ENCODE peak calls at places on chromosomes 1 and 21, in five cellular contexts. J, B, D, E and S are unnamed samples.

GRCh38 chr1:18107671-18108312 is at the start of gene IGSF21:
- DNase-seq in J (no peak), B (no peak), D (no peak), E (no peak), S (no peak)

GRCh38 chr1:116064616-116065015 is 46.6 kb upstream of the MAB21L3 start:
- DNase-seq in J (peak), B (no peak), D (no peak), E (peak), S (peak)

GRCh38 chr1:155970531-155971167 is 7.7 kb downstream of the ARHGEF2 start:
- DNase-seq in J (peak), B (peak), D (no peak), E (peak), S (peak)

GRCh38 chr1:35876988-35877387 is 6.0 kb upstream of the AGO1 start:
- DNase-seq in J (peak), B (peak), D (no peak), E (peak), S (no peak)

GRCh38 chr1:66271904-66272254 is 262.1 kb upstream of the SGIP1 start:
- DNase-seq in J (peak), B (peak), D (no peak), E (peak), S (peak)

GRCh38 chr1:41842282-41842681 is 76.4 kb downstream of the HIVEP3 start:
- DNase-seq in J (no peak), B (no peak), D (no peak), E (no peak), S (no peak)

GRCh38 chr1:186806477-186806876 is 22.3 kb upstream of the PLA2G4A start:
- DNase-seq in J (peak), B (no peak), D (no peak), E (peak), S (no peak)

GRCh38 chr1:155977607-155978324 is 581 bp downstream of the ARHGEF2 start:
- DNase-seq in J (no peak), B (peak), D (no peak), E (no peak), S (no peak)

GRCh38 chr1:3911521-3911845 is 11.4 kb upstream of the C1orf174 start:
- DNase-seq in J (no peak), B (no peak), D (no peak), E (no peak), S (no peak)

GRCh38 chr1:23958810-23959460 is 693 bp upstream of the PNRC2 start:
- DNase-seq in J (peak), B (peak), D (peak), E (peak), S (peak)
- TF ChIP-seq CTCF in J (peak), B (no peak), D (no peak), E (peak), S (peak)

DNA sequence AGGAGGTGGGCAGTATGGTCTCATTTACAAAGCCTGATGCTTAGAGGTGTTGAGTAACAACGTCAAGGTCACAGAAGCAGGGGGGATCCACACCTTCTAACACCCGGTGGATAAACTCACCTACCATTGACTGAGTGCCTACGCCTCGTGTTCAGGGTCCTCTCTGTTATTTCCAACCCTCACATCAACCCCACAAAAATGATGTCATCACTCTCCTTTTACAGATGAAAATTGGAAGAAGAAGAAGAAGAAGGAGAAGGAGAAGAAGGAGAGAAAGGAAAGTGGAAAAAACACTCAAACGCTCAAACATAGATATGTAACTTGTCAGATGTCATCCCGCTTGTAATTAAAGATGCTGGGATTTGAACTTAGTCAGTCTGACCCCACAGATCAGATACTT is 653 bp upstream of the KCNN3 start:
- DNase-seq in J (no peak), B (no peak), D (no peak), E (no peak), S (no peak)
- H3K4me3 ChIP-seq in J (no peak), B (no peak), D (no peak), E (no peak), S (no peak)

DNA sequence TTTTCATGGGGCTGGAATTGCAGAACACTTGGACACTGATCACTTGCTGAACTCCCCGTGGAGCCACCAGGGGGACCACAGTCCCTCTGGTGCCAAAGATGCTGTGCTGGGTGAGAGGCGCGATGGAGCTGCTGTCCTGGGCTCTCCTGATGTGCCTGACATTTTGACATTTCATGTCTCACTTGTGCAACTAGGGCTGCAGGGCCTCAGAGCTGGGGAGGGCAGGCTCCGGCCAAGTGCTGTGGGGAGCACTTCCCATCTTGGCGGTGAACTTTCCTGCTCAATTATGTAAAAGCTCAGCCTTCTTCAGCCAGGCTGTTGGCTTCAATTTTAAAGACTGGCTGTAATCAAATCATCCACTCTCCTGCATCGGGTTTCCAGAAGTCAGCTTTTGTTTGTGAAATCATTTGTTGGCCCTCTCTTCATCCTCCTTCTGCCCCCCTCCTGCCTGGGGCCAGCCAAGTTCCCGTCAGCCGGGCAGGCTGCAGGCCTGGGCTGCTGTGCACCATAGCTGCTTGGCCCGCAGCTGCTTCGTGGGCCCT is 36.8 kb downstream of the KCNAB2 start:
- DNase-seq in J (peak), B (peak), D (no peak), E (peak), S (peak)
- TF ChIP-seq CTCF in J (peak), B (no peak), D (no peak), E (peak), S (peak)

DNA sequence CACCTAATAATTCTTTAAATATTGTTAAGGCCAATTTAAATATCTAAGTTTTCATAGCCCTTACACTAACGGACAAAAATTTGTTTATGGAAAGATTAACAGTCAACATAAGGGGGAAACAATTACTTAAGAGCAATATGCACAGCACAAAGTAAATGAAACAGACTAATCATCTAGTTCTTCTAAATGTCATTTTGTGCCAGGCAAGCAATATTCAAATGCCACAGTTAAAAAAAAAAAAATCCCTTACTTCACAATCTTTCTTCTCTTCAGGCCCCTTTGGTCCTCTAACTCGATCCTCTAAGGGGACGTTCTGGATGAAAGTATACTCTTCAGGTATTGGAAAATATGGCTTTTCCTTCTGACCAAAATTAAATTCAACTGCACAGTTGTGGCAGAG is 6.6 kb downstream of the HNRNPU start:
- DNase-seq in J (no peak), B (no peak), D (no peak), E (no peak), S (no peak)
- H3K4me3 ChIP-seq in J (no peak), B (no peak), D (no peak), E (no peak), S (no peak)

DNA sequence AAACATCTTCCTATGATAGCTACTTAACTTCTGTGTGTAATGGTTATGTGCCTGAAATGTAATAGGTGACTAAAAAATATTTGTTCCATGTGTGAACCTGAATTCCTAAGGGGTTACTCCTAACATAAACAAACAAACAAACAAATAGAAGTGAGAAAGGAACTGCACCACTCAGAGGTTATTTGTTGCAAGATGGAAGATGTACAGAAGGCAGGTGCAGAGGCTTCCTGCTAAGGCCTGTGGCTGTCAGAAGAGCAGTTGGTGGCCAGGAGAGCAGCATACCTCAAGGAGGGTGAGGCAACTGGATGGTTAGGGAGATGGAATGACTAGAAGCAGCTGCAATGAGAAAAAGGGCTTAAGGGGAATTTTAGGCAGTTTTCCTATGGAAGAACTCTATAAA is 940.6 kb downstream of the TTLL7 start:
- DNase-seq in J (no peak), B (no peak), D (no peak), E (no peak), S (no peak)
- TF ChIP-seq CTCF in J (no peak), B (no peak), D (no peak), E (no peak), S (no peak)

GRCh38 chr1:40372658-40373322 is 737 bp upstream of the SMAP2 start:
- DNase-seq in J (no peak), B (no peak), D (no peak), E (no peak), S (no peak)
- H3K4me3 ChIP-seq in J (peak), B (peak), D (peak), E (peak), S (peak)

DNA sequence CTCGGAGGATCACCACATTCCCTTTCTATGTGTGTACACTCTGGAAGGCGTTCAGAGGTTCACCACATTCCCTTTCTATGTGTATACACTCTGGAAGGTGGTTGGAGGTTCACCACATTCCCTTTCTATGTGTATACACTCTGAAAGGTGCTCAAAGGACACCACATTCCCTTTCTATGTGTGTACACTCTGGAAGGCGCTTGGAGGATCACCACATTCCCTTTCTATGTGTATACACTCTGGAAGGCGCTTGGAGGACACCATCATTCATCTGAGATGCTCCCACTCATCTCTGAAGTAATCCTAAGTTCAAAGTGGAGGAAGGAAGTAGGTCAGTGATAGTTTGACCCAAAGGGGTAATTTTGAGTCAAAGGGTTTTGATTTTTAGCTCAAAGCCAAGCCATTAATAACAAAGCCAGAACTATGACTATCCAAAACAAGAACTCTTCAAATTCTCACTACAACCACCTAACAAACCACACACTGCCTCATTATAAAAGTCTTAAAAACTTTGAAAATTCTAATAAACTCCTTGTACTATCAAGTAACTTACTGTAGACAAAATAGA is 32.9 kb downstream of the NRIP1 start:
- DNase-seq in J (no peak), B (no peak), D (no peak), E (peak), S (peak)
- TF ChIP-seq CTCF in J (no peak), B (no peak), D (no peak), E (no peak), S (no peak)

GRCh38 chr1:25821630-25822091 is 1.9 kb downstream of the MTFR1L start:
- DNase-seq in J (peak), B (peak), D (peak), E (peak), S (peak)
- H3K4me3 ChIP-seq in J (peak), B (no peak), D (peak), E (no peak), S (peak)

GRCh38 chr1:43073490-43074230 is 98.4 kb downstream of the EBNA1BP2 start:
- DNase-seq in J (peak), B (peak), D (peak), E (peak), S (peak)
- TF ChIP-seq CTCF in J (peak), B (peak), D (peak), E (peak), S (peak)

GRCh38 chr1:52928083-52928404 is 968 bp downstream of the SCP2 start:
- DNase-seq in J (no peak), B (peak), D (no peak), E (no peak), S (no peak)
- H3K4me3 ChIP-seq in J (peak), B (peak), D (peak), E (peak), S (peak)